ENCODE peak calls at places on chromosomes 11 and 22, in five cellular contexts. N is A549, M is thoracic aorta, R is psoas muscle, Q is bronchial epithelial cell. J is an unnamed sample.

GRCh38 chr11:128765571-128766530 is 72.0 kb downstream of the FLI1 start:
- DNase-seq in N (no peak), M (no peak), R (no peak), Q (no peak), J (no peak)

GRCh38 chr22:50058338-50059184 is 463 bp upstream of the TTLL8 start:
- DNase-seq in N (no peak), M (no peak), R (no peak), Q (no peak), J (no peak)

GRCh38 chr22:45205624-45205925 is 35.1 kb downstream of the KIAA0930 start:
- DNase-seq in N (no peak), M (no peak), R (peak; percentile 26), Q (no peak), J (no peak)

GRCh38 chr11:130999992-131000770 is 83.9 kb upstream of the SNX19 start:
- DNase-seq in N (peak; percentile 38), M (no peak), R (no peak), Q (peak; percentile 99), J (peak; percentile 82)

GRCh38 chr11:118102721-118103261 is 16.0 kb upstream of the SMIM35 start:
- DNase-seq in N (no peak), M (no peak), R (no peak), Q (no peak), J (no peak)

GRCh38 chr11:64729851-64730382 is 6.9 kb upstream of the NRXN2 start:
- DNase-seq in N (no peak), M (no peak), R (no peak), Q (no peak), J (no peak)

GRCh38 chr11:17387811-17388210 is 648 bp downstream of the KCNJ11 start:
- DNase-seq in N (no peak), M (no peak), R (peak; percentile 84), Q (no peak), J (no peak)

GRCh38 chr11:133905677-133906156 is 51.1 kb downstream of the IGSF9B start:
- DNase-seq in N (no peak), M (no peak), R (no peak), Q (no peak), J (no peak)

GRCh38 chr22:25627271-25627848 is 62.9 kb downstream of the GRK3 start:
- DNase-seq in N (no peak), M (no peak), R (no peak), Q (peak; percentile 69), J (no peak)

GRCh38 chr11:90344546-90344945 is 121.7 kb upstream of the CHORDC1 start:
- DNase-seq in N (no peak), M (no peak), R (no peak), Q (peak; percentile 57), J (no peak)

GRCh38 chr11:121588747-121589146 is 136.0 kb upstream of the SORL1-AS1 start:
- DNase-seq in N (no peak), M (no peak), R (no peak), Q (no peak), J (no peak)

GRCh38 chr11:59954219-59954847 is 9.5 kb upstream of the OOSP4A start:
- DNase-seq in N (no peak), M (no peak), R (no peak), Q (no peak), J (no peak)

GRCh38 chr11:41954034-41954433 is 494.6 kb upstream of the LRRC4C start:
- DNase-seq in N (no peak), M (no peak), R (no peak), Q (peak; percentile 16), J (no peak)

GRCh38 chr22:44129614-44129976 is 51.1 kb upstream of the PARVG start:
- DNase-seq in N (no peak), M (no peak), R (no peak), Q (peak; percentile 7), J (peak; percentile 26)

GRCh38 chr11:92253945-92254344 is 29.3 kb downstream of the FAT3 start:
- DNase-seq in N (no peak), M (no peak), R (no peak), Q (no peak), J (peak; percentile 19)

GRCh38 chr11:64448599-64449380 is 89.8 kb downstream of the RPS6KA4 start:
- DNase-seq in N (peak; percentile 87), M (peak; percentile 47), R (peak; percentile 91), Q (peak; percentile 34), J (peak; percentile 59)

GRCh38 chr22:46596032-46596441 is 24.1 kb upstream of the GRAMD4 start:
- DNase-seq in N (no peak), M (no peak), R (peak; percentile 95), Q (no peak), J (no peak)

GRCh38 chr22:17201285-17201945 is 17.8 kb downstream of the ADA2 start:
- DNase-seq in N (no peak), M (no peak), R (peak; percentile 3), Q (no peak), J (peak; percentile 8)

GRCh38 chr11:26134481-26135355 is 197.2 kb upstream of the ANO3 start:
- DNase-seq in N (no peak), M (no peak), R (no peak), Q (peak; percentile 35), J (peak; percentile 29)

GRCh38 chr11:68030318-68031135 is at the start of gene NDUFS8:
- DNase-seq in N (peak; percentile 99), M (peak; percentile 94), R (peak; percentile 98), Q (peak; percentile 98), J (peak; percentile 99)

GRCh38 chr11:68026391-68027105 is 3.9 kb upstream of the NDUFS8 start:
- DNase-seq in N (no peak), M (no peak), R (no peak), Q (no peak), J (no peak)

GRCh38 chr11:68031136-68031459 is 617 bp downstream of the NDUFS8 start:
- DNase-seq in N (no peak), M (no peak), R (no peak), Q (no peak), J (no peak)

GRCh38 chr11:68027667-68028066 is 2.8 kb upstream of the NDUFS8 start:
- DNase-seq in N (no peak), M (no peak), R (no peak), Q (no peak), J (no peak)

DNA sequence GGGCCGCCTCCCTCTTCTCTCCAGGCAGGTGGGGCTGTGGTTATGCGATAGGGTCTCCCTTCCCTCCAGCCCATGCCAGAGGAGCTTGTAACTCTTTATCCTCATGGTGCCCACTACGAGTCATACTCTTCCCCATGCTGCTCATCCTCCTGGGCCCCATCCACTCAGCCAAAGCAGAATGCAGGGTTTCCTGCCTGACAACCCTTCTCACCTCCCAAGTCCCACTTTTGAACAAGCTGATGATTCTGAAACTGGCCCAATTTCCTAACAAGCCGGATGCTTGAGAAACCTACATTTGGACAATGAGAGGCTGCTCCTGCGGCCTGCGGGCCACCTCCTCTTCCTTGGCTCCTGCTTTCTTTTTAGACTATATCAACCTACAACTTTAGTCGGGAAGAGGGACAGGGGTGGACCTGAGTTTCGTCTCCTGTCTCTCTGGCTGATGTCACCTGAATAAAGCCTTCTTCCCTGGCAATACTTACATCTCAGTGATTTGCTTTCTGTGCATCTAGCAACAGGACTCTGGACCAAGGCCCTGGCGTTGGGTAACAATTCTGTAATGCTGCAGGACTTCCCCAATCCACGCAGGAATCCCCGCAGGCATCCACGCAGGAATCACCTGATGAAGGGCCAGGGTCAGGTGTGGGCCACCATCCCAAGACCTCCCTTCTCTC is 1.5 kb upstream of the NDUFS8 start:
- DNase-seq in N (no peak), M (no peak), R (no peak), Q (peak; percentile 68), J (no peak)
- H3K4me3 ChIP-seq in N (peak overlapping the region; percentile 94), M (no peak overlapping the region), R (peak overlapping the region; percentile 86), Q (no peak overlapping the region), J (no peak overlapping the region)

GRCh38 chr11:113387605-113388211 is at the start of gene ANKK1:
- DNase-seq in N (no peak), M (no peak), R (no peak), Q (peak; percentile 36), J (no peak)
- TF ChIP-seq CTCF in N (no peak), M (no peak), R (peak; percentile 9), Q (peak; percentile 78), J (peak; percentile 27)

GRCh38 chr11:124174001-124174400 is 9.1 kb upstream of the OR10D3 start:
- DNase-seq in N (peak; percentile 3), M (no peak), R (no peak), Q (peak; percentile 78), J (peak; percentile 46)
- H3K4me3 ChIP-seq in N (no peak overlapping the region), M (no peak overlapping the region), R (no peak overlapping the region), Q (no peak overlapping the region), J (no peak overlapping the region)

GRCh38 chr11:67374571-67375276 is 1.3 kb upstream of the CLCF1 start:
- DNase-seq in N (peak; percentile 72), M (no peak), R (no peak), Q (no peak), J (no peak)

GRCh38 chr11:67372232-67372992 is 986 bp downstream of the CLCF1 start:
- DNase-seq in N (no peak), M (no peak), R (no peak), Q (no peak), J (no peak)

GRCh38 chr11:67375320-67376021 is 2.1 kb upstream of the CLCF1 start:
- DNase-seq in N (peak; percentile 52), M (no peak), R (no peak), Q (no peak), J (no peak)

GRCh38 chr11:67372993-67373915 is at the start of gene CLCF1:
- DNase-seq in N (peak; percentile 86), M (no peak), R (peak; percentile 73), Q (peak; percentile 54), J (peak; percentile 78)

DNA sequence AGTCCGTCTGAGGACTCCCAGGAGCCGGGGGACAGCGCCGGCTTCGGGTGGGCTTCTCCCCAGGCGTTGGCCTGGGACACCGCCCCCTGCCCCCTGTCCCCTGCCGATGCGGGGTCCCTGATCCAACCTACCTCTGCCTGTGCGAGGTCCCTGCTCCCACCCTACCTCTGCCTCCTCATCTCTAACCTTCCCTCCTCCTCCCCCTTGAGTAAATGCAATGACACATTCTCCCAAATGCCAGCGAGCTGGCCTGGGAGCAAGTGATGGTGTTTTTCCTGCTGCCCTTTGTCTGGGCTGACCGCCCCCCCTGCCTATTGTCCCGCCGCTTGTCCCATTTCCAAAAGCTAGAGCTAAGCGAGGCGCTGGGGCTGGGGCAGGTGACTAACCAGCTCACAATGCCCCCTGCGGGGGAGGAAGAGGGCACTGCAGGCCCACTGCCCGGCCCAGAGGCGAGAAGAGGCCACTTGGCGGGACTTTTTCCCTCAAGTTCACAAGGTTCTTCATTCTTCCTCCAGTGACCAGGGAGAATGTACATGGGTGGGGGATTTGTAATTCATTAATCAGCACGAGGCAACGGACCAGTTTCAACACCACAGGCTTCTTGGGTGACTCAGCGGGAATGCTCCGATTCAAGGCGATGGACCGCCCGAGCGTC is 645 bp upstream of the CLCF1 start:
- DNase-seq in N (peak; percentile 96), M (peak; percentile 82), R (peak; percentile 85), Q (peak; percentile 96), J (peak; percentile 95)
- TF ChIP-seq CTCF in N (peak; percentile 29), M (peak; percentile 49), R (peak; percentile 42), Q (peak; percentile 24), J (peak; percentile 47)

GRCh38 chr11:123246749-123247497 is 51.9 kb upstream of the CLMP start:
- DNase-seq in N (peak; percentile 60), M (peak; percentile 48), R (peak; percentile 83), Q (peak; percentile 61), J (peak; percentile 84)
- H3K4me3 ChIP-seq in N (no peak overlapping the region), M (peak overlapping the region; percentile 50), R (peak overlapping the region; percentile 23), Q (no peak overlapping the region), J (no peak overlapping the region)

J was measured in fibroblast of villous mesenchyme.